ENCODE peak calls at places on chromosomes 12 and 14, in seven cellular contexts. One of them, this sample, is unnamed.

GRCh38 chr14:96162741-96163140 is 41.9 kb upstream of the BDKRB2 start:
- DNase-seq in cardiac muscle cell: no peak
- DNase-seq in HS-5: no peak
- DNase-seq in nephron progenitor cell: no peak
- DNase-seq in smooth muscle cell of the brain vasculature: no peak
- DNase-seq in NCI-H1092: no peak
- DNase-seq in memory B cell: no peak
- DNase-seq in this sample: no peak

GRCh38 chr12:113449299-113449698 is 22.4 kb downstream of the LHX5 start:
- DNase-seq in nephron progenitor cell: no peak
- DNase-seq in cardiac muscle cell: no peak
- DNase-seq in NCI-H1092: no peak
- DNase-seq in memory B cell: no peak
- DNase-seq in smooth muscle cell of the brain vasculature: no peak
- DNase-seq in HS-5: no peak
- DNase-seq in this sample: no peak

GRCh38 chr12:44876554-44877275 is 600 bp upstream of the NELL2 start:
- DNase-seq in NCI-H1092: peak
- DNase-seq in HS-5: no peak
- DNase-seq in nephron progenitor cell: peak
- DNase-seq in memory B cell: peak
- DNase-seq in cardiac muscle cell: peak
- DNase-seq in smooth muscle cell of the brain vasculature: no peak
- DNase-seq in this sample: peak

GRCh38 chr12:130162267-130162666 is at the start of gene FZD10:
- DNase-seq in smooth muscle cell of the brain vasculature: no peak
- DNase-seq in NCI-H1092: no peak
- DNase-seq in HS-5: no peak
- DNase-seq in memory B cell: no peak
- DNase-seq in nephron progenitor cell: peak
- DNase-seq in cardiac muscle cell: peak
- DNase-seq in this sample: no peak

GRCh38 chr12:55743131-55743921 is 404 bp downstream of the GDF11 start:
- DNase-seq in smooth muscle cell of the brain vasculature: no peak
- DNase-seq in cardiac muscle cell: peak
- DNase-seq in nephron progenitor cell: peak
- DNase-seq in HS-5: no peak
- DNase-seq in NCI-H1092: peak
- DNase-seq in memory B cell: peak
- DNase-seq in this sample: no peak

GRCh38 chr14:67851785-67852410 is 32.3 kb downstream of the RAD51B start:
- DNase-seq in nephron progenitor cell: no peak
- DNase-seq in HS-5: no peak
- DNase-seq in smooth muscle cell of the brain vasculature: no peak
- DNase-seq in cardiac muscle cell: no peak
- DNase-seq in NCI-H1092: no peak
- DNase-seq in memory B cell: no peak
- DNase-seq in this sample: no peak

GRCh38 chr14:33692762-33693161 is 258.1 kb downstream of the EGLN3 start:
- DNase-seq in NCI-H1092: no peak
- DNase-seq in memory B cell: no peak
- DNase-seq in HS-5: no peak
- DNase-seq in cardiac muscle cell: no peak
- DNase-seq in smooth muscle cell of the brain vasculature: peak
- DNase-seq in nephron progenitor cell: no peak
- DNase-seq in this sample: no peak

GRCh38 chr12:123942277-123942653 is 30.4 kb downstream of the CCDC92 start:
- DNase-seq in HS-5: peak
- DNase-seq in smooth muscle cell of the brain vasculature: peak
- DNase-seq in memory B cell: no peak
- DNase-seq in NCI-H1092: no peak
- DNase-seq in cardiac muscle cell: no peak
- DNase-seq in nephron progenitor cell: no peak
- DNase-seq in this sample: no peak

GRCh38 chr12:19515179-19515578 is 75.9 kb downstream of the AEBP2 start:
- DNase-seq in smooth muscle cell of the brain vasculature: no peak
- DNase-seq in memory B cell: no peak
- DNase-seq in cardiac muscle cell: no peak
- DNase-seq in nephron progenitor cell: no peak
- DNase-seq in HS-5: no peak
- DNase-seq in NCI-H1092: no peak
- DNase-seq in this sample: no peak

GRCh38 chr12:3897400-3897910 is 24.3 kb upstream of the PARP11 start:
- DNase-seq in nephron progenitor cell: no peak
- DNase-seq in cardiac muscle cell: no peak
- DNase-seq in memory B cell: no peak
- DNase-seq in NCI-H1092: no peak
- DNase-seq in HS-5: no peak
- DNase-seq in smooth muscle cell of the brain vasculature: no peak
- DNase-seq in this sample: no peak

GRCh38 chr14:32078794-32079663 is 1.9 kb downstream of the ARHGAP5 start:
- DNase-seq in nephron progenitor cell: no peak
- DNase-seq in HS-5: no peak
- DNase-seq in cardiac muscle cell: peak
- DNase-seq in NCI-H1092: no peak
- DNase-seq in memory B cell: no peak
- DNase-seq in smooth muscle cell of the brain vasculature: no peak
- DNase-seq in this sample: no peak

GRCh38 chr14:101191086-101191881 is 287.8 kb upstream of the RTL1 start:
- DNase-seq in memory B cell: no peak
- DNase-seq in HS-5: no peak
- DNase-seq in NCI-H1092: no peak
- DNase-seq in nephron progenitor cell: no peak
- DNase-seq in smooth muscle cell of the brain vasculature: no peak
- DNase-seq in cardiac muscle cell: no peak
- DNase-seq in this sample: no peak

This sample was measured in NCI-H2227 treated with DMSO at 0.1 percent for 48 hours.